ENCODE peak calls at places on chromosomes 7 and 10, in nine cellular contexts. R is heart left ventricle, W is NCI-H146, T is hepatic stellate cell, X is DMS153, G is mucosa of descending colon, Y is body of pancreas, K is foreskin fibroblast, M is OCI-LY7. C is an unnamed sample.

GRCh38 chr7:1926908-1927306 is 256.8 kb downstream of the ELFN1 start:
- DNase-seq in R (no peak), W (no peak), T (no peak), X (peak), G (no peak), Y (no peak), K (no peak), M (peak), C (no peak)

GRCh38 chr7:6705959-6706665 is 635 bp downstream of the ZNF12 start:
- DNase-seq in R (peak), W (peak), T (peak), X (no peak), G (peak), Y (peak), K (peak), M (peak), C (peak)

GRCh38 chr7:151368136-151368571 is 26.5 kb downstream of the NUB1 start:
- DNase-seq in R (peak), W (peak), T (peak), X (peak), G (peak), Y (peak), K (peak), M (peak), C (peak)

GRCh38 chr7:6305330-6305729 is 32.9 kb upstream of the CYTH3 start:
- DNase-seq in R (no peak), W (no peak), T (no peak), X (no peak), G (no peak), Y (no peak), K (no peak), M (no peak), C (no peak)

GRCh38 chr10:101244321-101245050 is 15.2 kb upstream of the LBX1 start:
- DNase-seq in R (no peak), W (no peak), T (no peak), X (no peak), G (no peak), Y (no peak), K (peak), M (no peak), C (no peak)

GRCh38 chr10:121307411-121307980 is 290.7 kb downstream of the FGFR2 start:
- DNase-seq in R (no peak), W (no peak), T (no peak), X (no peak), G (no peak), Y (no peak), K (no peak), M (no peak), C (no peak)

GRCh38 chr10:132788180-132788830 is 2.4 kb upstream of the NKX6-2 start:
- DNase-seq in R (no peak), W (no peak), T (peak), X (no peak), G (peak), Y (no peak), K (peak), M (no peak), C (no peak)

GRCh38 chr10:22156750-22157149 is 61.1 kb downstream of the EBLN1 start:
- DNase-seq in R (no peak), W (no peak), T (no peak), X (no peak), G (no peak), Y (no peak), K (no peak), M (no peak), C (no peak)

GRCh38 chr10:127897177-127897576 is 4.4 kb upstream of the CLRN3 start:
- DNase-seq in R (no peak), W (no peak), T (no peak), X (no peak), G (no peak), Y (no peak), K (no peak), M (no peak), C (no peak)

GRCh38 chr7:72435913-72436480 is 23.9 kb upstream of the CALN1 start:
- DNase-seq in R (no peak), W (no peak), T (no peak), X (no peak), G (no peak), Y (no peak), K (no peak), M (no peak), C (no peak)

GRCh38 chr10:30437039-30437781 is 3.2 kb downstream of the MAP3K8 start:
- DNase-seq in R (no peak), W (no peak), T (no peak), X (peak), G (no peak), Y (no peak), K (no peak), M (peak), C (peak)

GRCh38 chr10:114920459-114920858 is 17.5 kb upstream of the TRUB1 start:
- DNase-seq in R (no peak), W (no peak), T (no peak), X (no peak), G (no peak), Y (no peak), K (no peak), M (no peak), C (no peak)

GRCh38 chr10:14686356-14686755 is 88.3 kb downstream of the FAM107B start:
- DNase-seq in R (no peak), W (no peak), T (no peak), X (no peak), G (no peak), Y (no peak), K (no peak), M (no peak), C (no peak)

C was measured in activated T-cell treated with anti-CD3 and anti-CD28 coated beads for 48 hours.